ENCODE peak calls at places on chromosomes 6 and 20, in four cellular contexts. L is GM12878, M is HepG2, Z is HCT116. Q is an unnamed sample.

GRCh38 chr20:25220021-25220730 is 24.7 kb downstream of the ENTPD6 start:
- DNase-seq in L (no peak), M (no peak), Z (no peak), Q (no peak)

GRCh38 chr20:41587523-41587922 is 30.7 kb downstream of the CHD6 start:
- DNase-seq in L (no peak), M (no peak), Z (no peak), Q (no peak)

GRCh38 chr20:44532248-44532980 is 10.5 kb upstream of the SERINC3 start:
- DNase-seq in L (no peak), M (no peak), Z (no peak), Q (peak)

GRCh38 chr6:44898296-44898930 is 429.7 kb upstream of the RUNX2 start:
- DNase-seq in L (no peak), M (no peak), Z (no peak), Q (no peak)

GRCh38 chr6:34810936-34811632 is 19.2 kb downstream of the BLTP3A start:
- DNase-seq in L (peak), M (peak), Z (peak), Q (peak)

GRCh38 chr20:21396921-21397340 is 395 bp downstream of the NKX2-4 start:
- DNase-seq in L (no peak), M (no peak), Z (no peak), Q (no peak)

GRCh38 chr20:58102252-58102651 is 126.2 kb downstream of the ANKRD60 start:
- DNase-seq in L (no peak), M (no peak), Z (no peak), Q (no peak)

GRCh38 chr6:27505209-27506027 is 32.5 kb upstream of the ZNF184 start:
- DNase-seq in L (peak), M (peak), Z (peak), Q (peak)

GRCh38 chr20:39623584-39624234 is 661.6 kb downstream of the DHX35 start:
- DNase-seq in L (no peak), M (no peak), Z (no peak), Q (peak)

GRCh38 chr6:90221403-90221802 is 75.2 kb downstream of the BACH2 start:
- DNase-seq in L (no peak), M (no peak), Z (no peak), Q (no peak)

GRCh38 chr20:11083841-11084240 is 410.0 kb upstream of the JAG1 start:
- DNase-seq in L (no peak), M (no peak), Z (no peak), Q (no peak)

GRCh38 chr6:158037021-158037420 is 55.4 kb downstream of the SYNJ2 start:
- DNase-seq in L (no peak), M (no peak), Z (no peak), Q (no peak)

GRCh38 chr6:155292711-155293110 is 21.6 kb downstream of the TFB1M start:
- DNase-seq in L (no peak), M (no peak), Z (no peak), Q (no peak)

DNA sequence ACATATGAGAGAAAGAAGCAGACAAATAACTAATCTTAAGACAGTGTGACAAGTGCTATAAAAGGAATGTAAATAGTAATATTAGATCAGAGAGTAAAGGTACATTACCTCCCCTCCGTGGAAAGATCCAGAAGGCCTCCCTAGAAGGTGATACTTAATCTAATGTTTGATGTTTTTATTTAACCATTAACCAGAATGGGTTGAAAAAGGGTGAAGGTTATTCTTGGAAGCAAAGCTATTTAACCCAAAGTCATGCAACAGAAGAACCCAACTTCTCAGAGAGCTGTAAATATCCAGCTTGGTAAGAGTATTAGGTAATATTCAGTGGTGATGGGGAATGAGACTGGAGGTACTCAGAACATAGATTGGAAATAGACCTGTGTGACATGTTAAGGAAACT is 68.0 kb upstream of the HIVEP1 start:
- DNase-seq in L (no peak), M (no peak), Z (no peak), Q (no peak)
- TF ChIP-seq POLR2A in L (no peak), M (no peak), Z (no peak), Q (no peak)

GRCh38 chr6:36126553-36127458 is 3.5 kb upstream of the MAPK13 start:
- DNase-seq in L (no peak), M (peak), Z (no peak), Q (peak)

GRCh38 chr6:36126121-36126520 is 4.2 kb upstream of the MAPK13 start:
- DNase-seq in L (no peak), M (no peak), Z (no peak), Q (no peak)

GRCh38 chr6:36127462-36128016 is 2.8 kb upstream of the MAPK13 start:
- DNase-seq in L (no peak), M (peak), Z (no peak), Q (peak)

GRCh38 chr6:36128793-36129192 is 1.5 kb upstream of the MAPK13 start:
- DNase-seq in L (no peak), M (no peak), Z (no peak), Q (no peak)

DNA sequence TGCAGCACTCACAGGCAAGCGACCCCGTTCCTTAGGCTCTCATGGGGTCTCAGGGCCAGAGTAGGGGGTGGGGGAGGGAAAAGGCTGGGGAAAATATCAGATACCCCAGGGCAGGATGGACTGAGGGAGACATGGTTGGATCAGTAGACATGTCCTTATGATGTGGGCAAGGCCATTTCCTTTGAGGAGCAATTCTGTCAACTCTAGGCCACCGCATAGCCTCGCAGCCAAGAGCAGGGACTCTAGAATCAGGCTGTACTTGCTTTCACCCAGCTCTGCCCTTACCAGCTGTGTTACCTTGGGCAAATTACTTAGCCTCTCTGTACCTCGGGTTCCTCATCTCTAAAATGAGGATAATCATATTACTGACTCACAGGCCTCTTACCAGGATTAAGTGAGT is 2.2 kb upstream of the MAPK13 start:
- DNase-seq in L (no peak), M (no peak), Z (no peak), Q (no peak)
- H3K27ac ChIP-seq in L (no peak), M (no peak), Z (no peak), Q (peak)

GRCh38 chr6:29081312-29081711 is 5.8 kb downstream of the OR2B3 start:
- DNase-seq in L (no peak), M (no peak), Z (no peak), Q (no peak)

GRCh38 chr6:29082457-29082856 is 4.7 kb downstream of the OR2B3 start:
- DNase-seq in L (no peak), M (no peak), Z (no peak), Q (no peak)

DNA sequence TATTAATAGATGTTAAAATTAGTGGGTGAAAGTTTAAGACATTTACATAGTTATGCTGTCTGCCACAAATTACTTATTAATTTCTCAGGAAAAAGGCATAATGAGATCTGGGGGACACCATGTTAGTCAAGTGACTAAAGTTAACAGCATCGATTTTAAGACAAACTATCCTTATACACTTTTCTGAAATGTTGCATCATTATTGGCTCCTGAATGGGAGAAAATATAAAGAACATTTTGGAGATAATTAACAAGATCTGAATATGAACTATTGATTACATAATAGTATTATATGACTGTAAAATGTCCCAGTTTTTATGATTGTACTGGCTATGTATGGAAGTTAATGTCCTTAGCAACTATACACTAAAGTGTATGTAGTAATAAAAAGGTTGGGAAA is 7.9 kb downstream of the OR2B3 start:
- DNase-seq in L (no peak), M (no peak), Z (no peak), Q (no peak)
- TF ChIP-seq EZH2 in L (no peak), M (no peak), Z (no peak), Q (no peak)

GRCh38 chr6:134908906-134909516 is 40.9 kb downstream of the ALDH8A1 start:
- DNase-seq in L (no peak), M (peak), Z (peak), Q (peak)
- TF ChIP-seq POLR2A in L (no peak), M (no peak), Z (no peak), Q (peak)

DNA sequence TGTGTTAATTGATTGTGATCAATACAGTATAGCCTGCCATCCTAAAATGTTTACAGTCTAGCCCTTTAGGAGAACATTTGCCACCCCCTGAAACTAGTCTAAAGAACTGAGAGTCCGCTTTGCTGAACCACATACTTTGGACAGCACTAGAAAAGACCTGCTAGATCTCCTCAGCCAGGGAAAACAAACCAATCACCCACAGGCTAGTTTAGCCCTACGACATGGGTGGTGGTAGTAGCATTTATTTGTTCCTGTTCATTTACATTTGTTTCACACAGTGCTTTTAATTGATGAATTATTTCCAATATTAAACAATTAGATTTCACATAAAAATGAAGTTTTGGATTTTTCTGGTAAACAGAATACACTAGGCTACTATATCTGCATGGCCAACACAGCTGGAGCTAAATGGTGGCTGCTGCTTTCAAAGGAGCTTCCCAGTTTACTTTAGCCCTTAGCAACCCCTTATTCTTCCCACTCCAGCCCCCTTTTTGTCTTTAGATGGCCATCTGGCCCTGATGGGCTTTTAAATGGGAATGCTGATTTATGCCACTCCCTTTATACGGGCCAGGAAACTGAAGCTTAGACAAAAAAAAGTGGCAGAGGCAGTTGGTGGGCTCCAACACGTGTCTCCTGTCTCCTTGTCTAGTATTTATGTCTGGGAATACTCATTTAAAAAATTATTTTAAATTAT is 72.4 kb downstream of the ADGRG6 start:
- DNase-seq in L (no peak), M (peak), Z (no peak), Q (peak)
- H3K27ac ChIP-seq in L (no peak), M (peak), Z (peak), Q (peak)

DNA sequence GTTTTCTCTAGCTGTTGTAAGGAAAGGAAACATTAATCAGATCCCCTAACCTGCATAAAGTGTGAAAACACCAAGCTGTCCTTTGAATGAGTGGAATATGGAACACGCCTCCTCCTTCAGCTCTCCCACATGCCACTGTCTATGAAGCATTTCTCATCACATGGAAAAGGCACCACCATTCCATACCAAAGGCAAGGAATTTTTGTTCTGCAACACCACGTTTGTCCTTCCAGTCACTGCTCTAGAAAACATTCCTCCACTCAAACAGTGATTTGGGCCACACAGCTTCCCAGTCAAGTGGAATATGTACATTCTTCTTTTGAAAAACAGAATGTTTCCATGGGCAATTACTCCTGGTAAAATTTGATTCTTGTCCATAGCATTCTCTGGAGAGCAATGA is 120.1 kb downstream of the OPRM1 start:
- DNase-seq in L (no peak), M (no peak), Z (no peak), Q (no peak)
- TF ChIP-seq EZH2 in L (no peak), M (no peak), Z (no peak), Q (no peak)